ENCODE peak calls at places on chromosomes 4 and X, in six cellular contexts. O is PC-9, F is body of pancreas, N is left lung, V is lung, B is sigmoid colon. A is an unnamed sample.
A peak's percentile ranks its signal among the peaks of the same experiment; 100 is the strongest.

GRCh38 chr4:54213001-54213400 is 16.1 kb upstream of the PDGFRA start:
- DNase-seq in V (no peak), F (no peak), N (no peak), B (no peak), O (no peak), A (no peak)

GRCh38 chrX:53716328-53717088 is 30.0 kb upstream of the HUWE1 start:
- DNase-seq in N (no peak), O (peak; percentile 10), F (no peak), B (no peak), V (no peak), A (no peak)

GRCh38 chr4:155079866-155080265 is 128.6 kb upstream of the NPY2R start:
- DNase-seq in V (no peak), B (no peak), N (no peak), F (no peak), O (no peak), A (no peak)

GRCh38 chr4:13584481-13584880 is 40.2 kb upstream of the NKX3-2 start:
- DNase-seq in O (no peak), F (no peak), N (no peak), B (no peak), V (no peak), A (no peak)

GRCh38 chr4:17619416-17620105 is 5.1 kb downstream of the MED28 start:
- DNase-seq in O (no peak), B (no peak), V (no peak), F (no peak), N (no peak), A (no peak)

GRCh38 chr4:87863486-87863885 is 30.7 kb downstream of the MEPE start:
- DNase-seq in F (no peak), N (no peak), V (no peak), O (no peak), B (no peak), A (no peak)

GRCh38 chrX:3527811-3528210 is 181.4 kb upstream of the MXRA5 start:
- DNase-seq in N (no peak), O (no peak), F (no peak), V (no peak), B (no peak), A (no peak)

GRCh38 chr4:33566649-33567048 is 2677.7 kb downstream of the ARAP2 start:
- DNase-seq in O (no peak), B (no peak), N (no peak), F (no peak), V (no peak), A (no peak)

GRCh38 chr4:123555500-123556273 is 159.1 kb downstream of the SPRY1 start:
- DNase-seq in B (peak; percentile 92), F (peak; percentile 96), N (peak; percentile 86), V (peak; percentile 89), O (peak; percentile 86), A (peak; percentile 2)

GRCh38 chr4:115844180-115844579 is 730.8 kb upstream of the NDST4 start:
- DNase-seq in B (no peak), V (no peak), F (no peak), N (no peak), O (no peak), A (no peak)

GRCh38 chr4:97819314-97819713 is 324.0 kb downstream of the STPG2 start:
- DNase-seq in F (no peak), B (no peak), O (no peak), N (no peak), V (no peak), A (no peak)
- TF ChIP-seq CTCF in F (no peak), B (no peak), O (no peak), N (no peak), V (no peak), A (no peak)

GRCh38 chr4:57061395-57061794 is 48.8 kb downstream of the IGFBP7 start:
- DNase-seq in B (no peak), F (no peak), V (no peak), N (no peak), O (no peak), A (no peak)
- H3K4me1 ChIP-seq in B (peaks cover 79% of the 10 kb centered on the region), F (peaks cover 21% of the 10 kb centered on the region), V (peaks cover 41% of the 10 kb centered on the region), N (peaks cover 8% of the 10 kb centered on the region), O (peaks cover 10% of the 10 kb centered on the region), A (no peaks in the 10 kb centered on the region)

DNA sequence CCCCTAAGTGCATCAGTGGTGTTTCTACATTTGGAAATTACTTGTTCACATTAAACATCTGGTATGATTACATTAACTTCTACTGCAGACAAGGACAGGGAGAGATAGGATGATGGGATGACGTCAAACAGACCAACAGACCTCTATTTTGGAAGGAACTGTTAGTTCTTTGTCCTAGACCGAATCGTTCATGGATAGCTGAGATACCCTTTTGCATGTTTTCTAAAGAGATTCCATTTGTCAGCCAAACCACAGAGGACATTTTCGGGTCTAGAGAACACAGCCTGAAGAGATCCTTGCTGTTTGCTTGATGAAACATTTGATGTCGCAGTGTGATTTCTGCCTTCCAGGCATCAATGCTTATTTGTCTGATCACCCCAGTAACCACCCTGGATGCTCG is 27.7 kb downstream of the CHST7 start:
- DNase-seq in B (no peak), N (no peak), F (no peak), O (no peak), V (no peak), A (no peak)
- H3K4me3 ChIP-seq in B (no peak overlapping the region), N (no peak overlapping the region), F (no peak overlapping the region), O (no peak overlapping the region), V (no peak overlapping the region), A (no peak overlapping the region)

GRCh38 chr4:176036585-176037205 is 28.9 kb upstream of the WDR17 start:
- DNase-seq in V (no peak), N (no peak), F (no peak), O (no peak), B (no peak), A (no peak)

GRCh38 chr4:176042195-176042594 is 23.4 kb upstream of the WDR17 start:
- DNase-seq in N (no peak), B (no peak), F (no peak), V (no peak), O (no peak), A (no peak)

GRCh38 chr4:176034498-176034897 is 31.1 kb upstream of the WDR17 start:
- DNase-seq in O (no peak), F (peak; percentile 17), N (no peak), V (no peak), B (no peak), A (no peak)

GRCh38 chr4:176034936-176035335 is 30.7 kb upstream of the WDR17 start:
- DNase-seq in O (no peak), V (no peak), N (no peak), F (no peak), B (no peak), A (no peak)

DNA sequence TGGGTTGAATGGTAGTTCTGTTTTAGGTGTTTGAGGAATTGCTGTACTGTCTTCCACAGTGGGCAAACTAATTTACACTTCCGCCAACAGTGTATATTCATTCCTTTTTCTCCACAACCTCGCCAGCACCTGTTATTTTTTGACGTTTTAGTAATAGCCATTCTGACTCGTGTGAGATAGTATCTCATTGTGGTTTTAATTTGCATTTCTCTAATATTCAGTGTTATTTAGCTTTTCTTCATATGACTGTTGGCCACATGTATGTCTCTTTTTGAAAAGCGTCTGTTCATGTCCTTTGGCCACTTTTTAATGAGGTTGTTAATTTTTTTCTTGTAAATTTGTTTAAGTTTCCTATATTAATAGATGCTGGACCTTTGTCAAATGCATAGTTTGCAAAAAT is 26.9 kb upstream of the WDR17 start:
- DNase-seq in O (no peak), F (no peak), B (no peak), V (no peak), N (no peak), A (no peak)
- TF ChIP-seq CTCF in O (no peak), F (no peak), B (no peak), V (no peak), N (no peak), A (no peak)

GRCh38 chrX:1391707-1392375 is at the start of gene SLC25A6:
- DNase-seq in N (peak; percentile 99), V (peak; percentile 98), B (peak; percentile 99), F (peak; percentile 98), O (peak; percentile 97), A (no peak)
- H3K4me1 ChIP-seq in N (peaks cover 13% of the 10 kb centered on the region), V (peaks cover 5% of the 10 kb centered on the region), B (peaks cover 61% of the 10 kb centered on the region), F (peaks cover 39% of the 10 kb centered on the region), O (peaks cover 9% of the 10 kb centered on the region), A (peaks cover 70% of the 10 kb centered on the region)

GRCh38 chr4:78781086-78781630 is 5.0 kb downstream of the BMP2K start:
- DNase-seq in N (no peak), B (no peak), V (no peak), O (no peak), F (no peak), A (no peak)
- H3K4me3 ChIP-seq in N (no peak overlapping the region), B (no peak overlapping the region), V (no peak overlapping the region), O (no peak overlapping the region), F (no peak overlapping the region), A (no peak overlapping the region)

DNA sequence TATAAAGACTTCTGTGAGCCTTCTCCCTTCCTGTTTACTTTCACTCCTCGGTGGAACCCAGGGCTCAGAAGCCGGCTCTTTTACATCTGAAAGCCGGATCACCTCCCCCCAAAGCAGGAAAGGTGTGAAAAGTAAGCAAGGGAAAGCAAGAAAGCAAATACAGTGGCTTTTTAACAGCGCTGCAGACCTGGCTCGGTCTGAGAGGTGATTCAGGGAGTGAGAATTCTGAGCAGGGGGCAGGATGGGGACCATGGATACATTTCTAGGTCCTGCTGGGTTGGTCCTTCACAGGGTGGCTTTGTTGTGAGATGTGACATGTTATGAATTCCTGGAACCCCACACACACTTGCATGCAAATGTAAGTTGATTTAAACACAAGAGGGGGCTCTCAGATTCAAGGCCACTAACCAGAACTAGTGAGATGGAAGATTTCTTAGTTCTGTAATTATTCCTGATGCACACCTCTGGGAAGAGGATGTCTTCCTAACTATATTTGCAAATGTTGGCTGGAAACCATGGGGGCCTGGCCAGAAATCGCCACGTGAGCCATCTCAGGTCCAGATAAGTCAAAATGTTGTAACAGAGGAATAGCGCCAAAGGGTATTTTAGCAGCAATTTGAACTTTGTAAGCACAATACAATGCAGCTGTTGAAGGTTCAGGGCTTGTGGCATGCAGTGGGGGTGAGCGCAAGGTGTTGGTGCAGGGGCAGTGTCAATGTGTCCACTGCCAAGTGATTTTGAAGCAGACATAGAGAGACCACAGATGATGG is 670.1 kb upstream of the LCORL start:
- DNase-seq in F (no peak), O (no peak), V (no peak), N (no peak), B (no peak), A (no peak)
- TF ChIP-seq CTCF in F (no peak), O (no peak), V (no peak), N (no peak), B (no peak), A (no peak)

GRCh38 chrX:13897571-13897970 is 80.7 kb upstream of the GPM6B start:
- DNase-seq in V (no peak), B (no peak), O (no peak), F (no peak), N (no peak), A (no peak)
- H3K4me1 ChIP-seq in V (no peaks in the 10 kb centered on the region), B (no peaks in the 10 kb centered on the region), O (no peaks in the 10 kb centered on the region), F (no peaks in the 10 kb centered on the region), N (no peaks in the 10 kb centered on the region), A (no peaks in the 10 kb centered on the region)

DNA sequence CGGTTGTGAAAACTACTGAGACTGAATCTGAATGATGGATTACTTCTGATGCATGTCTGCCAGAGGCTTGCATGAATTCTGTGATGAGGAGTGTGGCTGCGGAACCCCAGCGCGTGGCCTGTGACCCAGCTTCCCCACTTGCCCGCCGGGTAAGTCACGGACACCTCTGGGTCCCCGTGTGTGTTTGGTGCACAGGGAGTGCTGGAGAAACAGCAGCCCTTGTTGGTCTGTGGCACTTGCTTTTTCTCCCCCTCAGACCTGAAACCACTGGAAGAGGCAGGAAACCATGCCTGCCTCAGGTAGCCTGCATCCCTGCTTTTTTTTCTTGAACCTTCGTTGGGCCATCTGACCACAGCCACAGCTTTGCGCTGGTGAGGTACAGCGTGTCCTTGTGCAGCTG is 51.9 kb upstream of the TADA2B start:
- DNase-seq in B (no peak), F (no peak), V (no peak), N (no peak), O (no peak), A (no peak)
- H3K4me3 ChIP-seq in B (no peak overlapping the region), F (no peak overlapping the region), V (no peak overlapping the region), N (no peak overlapping the region), O (no peak overlapping the region), A (no peak overlapping the region)

A was measured in esophagus squamous epithelium.